ENCODE peak calls at places on chromosomes 5 and 9, in four cellular contexts. N is NCI-H146, G is esophagus muscularis mucosa, M is psoas muscle. O is an unnamed sample.

GRCh38 chr5:103598997-103599556 is 36.5 kb upstream of the NUDT12 start:
- DNase-seq in N (no peak), G (no peak), M (no peak), O (no peak)

GRCh38 chr5:179870403-179870903 is 11.8 kb upstream of the MRNIP start:
- DNase-seq in N (no peak), G (no peak), M (peak; percentile 68), O (no peak)

GRCh38 chr5:140357731-140358093 is 2.3 kb upstream of the SLC4A9 start:
- DNase-seq in N (peak; percentile 76), G (peak; percentile 96), M (peak; percentile 82), O (peak; percentile 74)

GRCh38 chr9:129584136-129584535 is 36.8 kb downstream of the C9orf50 start:
- DNase-seq in N (no peak), G (no peak), M (peak; percentile 51), O (peak; percentile 61)

GRCh38 chr5:180090098-180090768 is 18.7 kb upstream of the RNF130 start:
- DNase-seq in N (peak; percentile 3), G (no peak), M (peak; percentile 76), O (peak; percentile 64)

GRCh38 chr9:129178983-129179382 is 922 bp upstream of the IER5L start:
- DNase-seq in N (no peak), G (no peak), M (no peak), O (no peak)

GRCh38 chr9:134937566-134938345 is 20.0 kb upstream of the FCN1 start:
- DNase-seq in N (no peak), G (no peak), M (no peak), O (no peak)

GRCh38 chr5:111099058-111099778 is 7.1 kb downstream of the WDR36 start:
- DNase-seq in N (no peak), G (no peak), M (no peak), O (no peak)

O was measured in activated T-helper 2 cell treated with anti-CD3 and anti-CD28 coated beads, Interferon-gamma antibody, Interleukin-2, Interleukin-4, amounts not matched to agents 10 μg/mL and 5 μg/mL and 100 μg/mL, durations not matched to agents 14 hours and 24 hours and 36 hours.